ENCODE peak calls at places on chromosomes 3 and 15, in seven cellular contexts. Y is activated naive CD4-positive, alpha-beta T cell treated with anti-CD3 and anti-CD28 coated beads, Interleukin-2, amount 10 ng/mL, durations not matched to agents 7 days and 5 days; X is CD8-positive, alpha-beta T cell; V is vagina; O is activated CD8-positive, alpha-beta memory T cell treated with anti-CD3 and anti-CD28 coated beads for 48 hours; T is epithelial cell of prostate; P is foreskin fibroblast. W is an unnamed sample.

GRCh38 chr15:99423186-99424130 is 142.3 kb upstream of the MEF2A start:
- DNase-seq in Y (peak; percentile 19), X (no peak), V (no peak), O (no peak), T (no peak), P (no peak), W (no peak)

GRCh38 chr3:186427627-186428026 is 65.6 kb upstream of the DGKG start:
- DNase-seq in Y (no peak), X (no peak), V (no peak), O (no peak), T (no peak), P (no peak), W (no peak)

GRCh38 chr3:173238091-173238490 is 97.1 kb upstream of the SPATA16 start:
- DNase-seq in Y (no peak), X (no peak), V (no peak), O (no peak), T (no peak), P (no peak), W (no peak)

GRCh38 chr3:94360982-94361381 is 298.1 kb downstream of the NSUN3 start:
- DNase-seq in Y (no peak), X (no peak), V (no peak), O (no peak), T (no peak), P (no peak), W (no peak)

GRCh38 chr3:73624363-73625123 is at the start of gene PDZRN3:
- DNase-seq in Y (no peak), X (no peak), V (no peak), O (no peak), T (no peak), P (peak; percentile 95), W (no peak)

GRCh38 chr3:143755978-143756377 is 92.3 kb downstream of the SLC9A9 start:
- DNase-seq in Y (no peak), X (no peak), V (no peak), O (no peak), T (no peak), P (no peak), W (no peak)

GRCh38 chr3:172201990-172202318 is 162.6 kb downstream of the FNDC3B start:
- DNase-seq in Y (no peak), X (no peak), V (no peak), O (no peak), T (no peak), P (peak; percentile 88), W (no peak)

GRCh38 chr15:45276851-45277250 is 24.8 kb downstream of the SLC28A2 start:
- DNase-seq in Y (no peak), X (no peak), V (no peak), O (no peak), T (no peak), P (peak; percentile 57), W (no peak)

GRCh38 chr3:147903037-147903436 is 493.9 kb downstream of the ZIC1 start:
- DNase-seq in Y (no peak), X (no peak), V (no peak), O (no peak), T (no peak), P (no peak), W (no peak)

GRCh38 chr3:157027861-157028745 is 131.8 kb downstream of the CCNL1 start:
- DNase-seq in Y (no peak), X (no peak), V (no peak), O (no peak), T (no peak), P (peak; percentile 17), W (no peak)

GRCh38 chr3:119294402-119294888 is 262 bp downstream of the ARHGAP31 start:
- DNase-seq in Y (peak; percentile 66), X (peak; percentile 63), V (no peak), O (peak; percentile 45), T (no peak), P (peak; percentile 60), W (peak; percentile 60)

W was measured in T-cell.